ENCODE peak calls at places on chromosomes 2 and 18, in nine cellular contexts. Y, C, Q, R, P, Z, O, K and M are unnamed samples.

GRCh38 chr2:42961385-42961800 is 169.0 kb upstream of the HAAO start:
- DNase-seq in C (no peak), P (no peak), O (no peak), Q (no peak), K (no peak), R (no peak), Y (no peak), Z (no peak), M (no peak)

GRCh38 chr2:230601510-230601909 is 111.1 kb upstream of the CAB39 start:
- DNase-seq in R (no peak), P (no peak), O (no peak), K (no peak), Y (no peak), Z (no peak), Q (no peak), C (no peak), M (no peak)

GRCh38 chr2:132651115-132652099 is 18.6 kb downstream of the LYPD1 start:
- DNase-seq in K (no peak), Y (peak), R (no peak), Q (no peak), O (no peak), Z (no peak), P (peak), C (no peak), M (no peak)

GRCh38 chr2:223100061-223100511 is 48.1 kb downstream of the KCNE4 start:
- DNase-seq in K (no peak), R (no peak), O (no peak), Q (no peak), Z (no peak), C (no peak), P (peak), Y (peak), M (no peak)

GRCh38 chr18:55096261-55097026 is 137.2 kb upstream of the CCDC68 start:
- DNase-seq in C (peak), Y (peak), K (peak), Z (peak), O (no peak), P (peak), Q (no peak), R (no peak), M (peak)

GRCh38 chr18:8229040-8229439 is 380.2 kb upstream of the RAB12 start:
- DNase-seq in R (no peak), C (no peak), P (no peak), Q (no peak), O (no peak), Z (no peak), Y (no peak), K (no peak), M (no peak)

GRCh38 chr2:194166818-194167217 is 1490.2 kb upstream of the SLC39A10 start:
- DNase-seq in K (peak), Z (peak), O (no peak), C (peak), R (no peak), Q (no peak), Y (no peak), P (peak), M (peak)

GRCh38 chr2:24380687-24381271 is 20.4 kb upstream of the ITSN2 start:
- DNase-seq in K (no peak), Y (no peak), C (no peak), Z (no peak), Q (no peak), P (no peak), R (no peak), O (no peak), M (no peak)

GRCh38 chr2:54454922-54455583 is 1.1 kb upstream of the SPTBN1 start:
- DNase-seq in O (no peak), Z (peak), P (no peak), K (no peak), C (no peak), R (no peak), Y (no peak), Q (no peak), M (no peak)

GRCh38 chr2:44582363-44583008 is 220.7 kb downstream of the CAMKMT start:
- DNase-seq in R (no peak), K (no peak), P (peak), O (no peak), Z (no peak), C (no peak), Y (peak), Q (no peak), M (no peak)

GRCh38 chr2:100235098-100235497 is 87.2 kb downstream of the LONRF2 start:
- DNase-seq in K (no peak), R (peak), O (peak), Z (no peak), Q (no peak), C (no peak), Y (no peak), P (peak), M (no peak)

GRCh38 chr2:177606636-177607035 is 214.1 kb downstream of the AGPS start:
- DNase-seq in C (no peak), Y (no peak), O (no peak), P (peak), Z (no peak), R (no peak), K (no peak), Q (no peak), M (no peak)

GRCh38 chr18:76979906-76980305 is 152.7 kb downstream of the MBP start:
- DNase-seq in R (no peak), Q (no peak), Z (no peak), C (no peak), Y (no peak), K (no peak), O (no peak), P (no peak), M (no peak)

GRCh38 chr2:229408356-229408755 is 137.3 kb upstream of the PID1 start:
- DNase-seq in Z (peak), Q (no peak), R (no peak), K (peak), Y (peak), C (no peak), P (peak), O (no peak), M (peak)